ENCODE peak calls at places on chromosome 4, in eight cellular contexts. F is body of pancreas, U is right lobe of liver, P is stomach, B is transverse colon, O is ovary, S is Peyer's patch, G is A549. E is an unnamed sample.

GRCh38 chr4:183722738-183723560 is 63.9 kb downstream of the TRAPPC11 start:
- DNase-seq in F (peak; percentile 81), S (peak; percentile 73), G (no peak), U (peak; percentile 84), P (peak; percentile 81), O (peak; percentile 74), B (peak; percentile 80), E (peak; percentile 39)

GRCh38 chr4:164621886-164622521 is 131.9 kb upstream of the SMIM31 start:
- DNase-seq in G (no peak), F (no peak), B (no peak), O (no peak), S (no peak), P (no peak), U (no peak), E (no peak)

GRCh38 chr4:145041378-145041777 is 56.6 kb downstream of the ANAPC10 start:
- DNase-seq in B (no peak), P (no peak), O (no peak), S (no peak), F (no peak), U (no peak), G (no peak), E (peak; percentile 38)

GRCh38 chr4:174365018-174365587 is 81.4 kb downstream of the CEP44 start:
- DNase-seq in G (no peak), B (no peak), P (no peak), U (no peak), F (no peak), S (no peak), O (no peak), E (no peak)

GRCh38 chr4:182338731-182339130 is 95.5 kb downstream of the TENM3 start:
- DNase-seq in U (no peak), P (no peak), B (no peak), S (no peak), O (no peak), F (no peak), G (no peak), E (no peak)

GRCh38 chr4:41216294-41217019 is 2.1 kb upstream of the APBB2 start:
- DNase-seq in P (peak; percentile 87), F (peak; percentile 92), O (peak; percentile 86), S (peak; percentile 91), U (peak; percentile 90), B (peak; percentile 86), G (peak; percentile 81), E (peak; percentile 73)

GRCh38 chr4:8861576-8862279 is 9.9 kb downstream of the HMX1 start:
- DNase-seq in B (no peak), G (no peak), F (no peak), O (no peak), U (no peak), P (no peak), S (no peak), E (no peak)

GRCh38 chr4:87010192-87010591 is 75.4 kb downstream of the AFF1 start:
- DNase-seq in S (no peak), G (no peak), U (no peak), O (no peak), B (no peak), F (no peak), P (no peak), E (no peak)

GRCh38 chr4:6419452-6420028 is 52.9 kb downstream of the PPP2R2C start:
- DNase-seq in B (no peak), G (no peak), P (no peak), S (no peak), O (no peak), U (no peak), F (no peak), E (peak; percentile 68)

GRCh38 chr4:93764647-93765246 is 63.8 kb upstream of the ATOH1 start:
- DNase-seq in O (no peak), F (peak; percentile 17), U (no peak), G (peak; percentile 15), P (no peak), B (no peak), S (no peak), E (peak; percentile 20)

GRCh38 chr4:69497886-69498395 is 2.2 kb upstream of the UGT2B4 start:
- DNase-seq in G (no peak), U (no peak), P (no peak), F (no peak), O (no peak), S (no peak), B (no peak), E (no peak)

GRCh38 chr4:186676531-186677158 is 47.0 kb downstream of the FAT1 start:
- DNase-seq in S (no peak), B (no peak), P (no peak), F (no peak), G (peak; percentile 15), U (no peak), O (no peak), E (no peak)

GRCh38 chr4:95293014-95293413 is 255.8 kb downstream of the UNC5C start:
- DNase-seq in F (no peak), B (no peak), G (no peak), S (no peak), O (no peak), P (no peak), U (no peak), E (no peak)

GRCh38 chr4:83334425-83335241 is at the start of gene HPSE:
- DNase-seq in P (peak; percentile 88), G (peak; percentile 50), O (peak; percentile 84), S (peak; percentile 93), B (peak; percentile 95), F (peak; percentile 79), U (peak; percentile 83), E (peak; percentile 73)

GRCh38 chr4:47536956-47537355 is 51.9 kb downstream of the ATP10D start:
- DNase-seq in B (no peak), U (no peak), O (no peak), F (no peak), S (no peak), P (no peak), G (no peak), E (no peak)

GRCh38 chr4:7013171-7013570 is 30.0 kb upstream of the TADA2B start:
- DNase-seq in F (no peak), P (no peak), B (no peak), U (no peak), O (no peak), G (no peak), S (no peak), E (no peak)

GRCh38 chr4:183139972-183140570 is 41.0 kb downstream of the WWC2 start:
- DNase-seq in B (no peak), P (no peak), F (no peak), S (no peak), G (no peak), U (no peak), O (no peak), E (no peak)

GRCh38 chr4:165355900-165356300 is 22.9 kb upstream of the CPE start:
- DNase-seq in S (no peak), P (no peak), B (no peak), G (no peak), O (no peak), F (no peak), U (no peak), E (peak; percentile 55)

GRCh38 chr4:2406406-2406805 is 12.0 kb downstream of the ZFYVE28 start:
- DNase-seq in F (no peak), P (no peak), U (no peak), G (no peak), S (no peak), B (no peak), O (no peak), E (no peak)

GRCh38 chr4:108512615-108513505 is 107.5 kb upstream of the RPL34 start:
- DNase-seq in S (no peak), F (peak; percentile 20), G (no peak), U (no peak), B (no peak), P (no peak), O (no peak), E (peak; percentile 67)

GRCh38 chr4:109815151-109816081 is at the start of gene GAR1:
- DNase-seq in G (peak; percentile 85), U (peak; percentile 94), O (peak; percentile 87), F (peak; percentile 91), S (peak; percentile 91), P (peak; percentile 92), B (peak; percentile 95), E (peak; percentile 93)
- TF ChIP-seq POLR2A in G (peak; percentile 18), U (no peak), O (no peak), F (peak; percentile 90), S (peak; percentile 56), P (no peak), B (peak; percentile 87), E (peak; percentile 26)

GRCh38 chr4:153257151-153257620 is 52.9 kb downstream of the TRIM2 start:
- DNase-seq in F (no peak), B (no peak), P (no peak), O (no peak), G (no peak), U (no peak), S (no peak), E (peak; percentile 41)
- H3K4me1 ChIP-seq in F (no peaks in the 10 kb centered on the region), B (peaks cover 12% of the 10 kb centered on the region), P (peaks cover 36% of the 10 kb centered on the region), O (peaks cover 5% of the 10 kb centered on the region), G (peaks cover 8% of the 10 kb centered on the region), U (no peaks in the 10 kb centered on the region), S (no peaks in the 10 kb centered on the region), E (no peaks in the 10 kb centered on the region)

GRCh38 chr4:126583509-126583908 is 1049.2 kb upstream of the INTU start:
- DNase-seq in O (no peak), P (no peak), F (no peak), G (no peak), B (no peak), S (no peak), U (no peak), E (no peak)
- H3K9me3 ChIP-seq in O (no peaks in the 10 kb centered on the region), P (peaks cover 31% of the 10 kb centered on the region), F (no peaks in the 10 kb centered on the region), G (no peaks in the 10 kb centered on the region), B (no peaks in the 10 kb centered on the region), S (no peaks in the 10 kb centered on the region), U (no peaks in the 10 kb centered on the region), E (no peaks in the 10 kb centered on the region)

DNA sequence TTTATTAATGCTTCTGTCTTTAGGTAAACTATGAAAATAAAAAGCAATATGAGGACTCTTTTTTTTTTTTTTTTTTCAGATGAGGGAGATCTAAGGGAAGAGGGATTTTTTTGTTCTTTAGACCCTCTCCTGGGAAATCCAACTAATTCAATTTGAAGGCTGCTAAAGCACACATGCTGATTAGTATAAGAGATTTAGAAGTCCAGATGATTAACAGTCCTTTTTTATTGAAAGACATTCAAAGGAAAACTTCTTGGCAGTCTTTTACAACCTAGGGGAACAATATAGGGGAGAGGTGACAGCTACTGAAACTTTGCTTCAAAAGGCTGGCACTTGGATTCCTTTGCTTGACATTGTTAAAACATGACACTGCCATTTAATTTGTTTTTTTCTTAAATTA is 602.5 kb downstream of the RAPGEF2 start:
- DNase-seq in U (no peak), G (no peak), O (no peak), F (no peak), B (no peak), P (no peak), S (no peak), E (no peak)
- TF ChIP-seq POLR2A in U (no peak), G (no peak), O (no peak), F (no peak), B (no peak), P (no peak), S (no peak), E (no peak)